ENCODE peak calls at places on chromosomes 7 and 10, in five cellular contexts. N, X, M, A and G are unnamed samples. For H3K4me1, the result is how much of the 10 kb centered on the place peaks cover.

GRCh38 chr7:13844954-13845353 is 144.5 kb downstream of the ETV1 start:
- DNase-seq in N (no peak), X (no peak), M (no peak), A (no peak), G (no peak)

GRCh38 chr10:35327770-35328403 is 8.4 kb upstream of the CCNY start:
- DNase-seq in N (no peak), X (no peak), M (no peak), A (no peak), G (no peak)

GRCh38 chr10:71757450-71757918 is 15.8 kb downstream of the VSIR start:
- DNase-seq in N (no peak), X (no peak), M (no peak), A (peak), G (no peak)

GRCh38 chr7:78620931-78621330 is 822.4 kb downstream of the PHTF2 start:
- DNase-seq in N (no peak), X (no peak), M (no peak), A (peak), G (peak)

GRCh38 chr7:2821842-2822507 is 22.1 kb downstream of the GNA12 start:
- DNase-seq in N (no peak), X (no peak), M (no peak), A (no peak), G (peak)

GRCh38 chr10:79298403-79299244 is 48.6 kb upstream of the PPIF start:
- DNase-seq in N (no peak), X (no peak), M (peak), A (no peak), G (peak)

GRCh38 chr10:22737587-22737986 is 23.2 kb upstream of the PIP4K2A start:
- DNase-seq in N (no peak), X (no peak), M (no peak), A (no peak), G (peak)

GRCh38 chr10:34124522-34125035 is 690.5 kb downstream of the PARD3 start:
- DNase-seq in N (no peak), X (peak), M (peak), A (no peak), G (peak)

GRCh38 chr10:119511828-119512515 is 30.5 kb downstream of the RGS10 start:
- DNase-seq in N (no peak), X (no peak), M (no peak), A (no peak), G (no peak)

GRCh38 chr7:55019691-55020480 is 1.1 kb downstream of the EGFR start:
- DNase-seq in N (no peak), X (peak), M (peak), A (peak), G (peak)

GRCh38 chr10:129244298-129244697 is 222.7 kb upstream of the MGMT start:
- DNase-seq in N (no peak), X (no peak), M (no peak), A (no peak), G (no peak)

GRCh38 chr7:24870766-24871165 is 109.2 kb downstream of the OSBPL3 start:
- DNase-seq in N (no peak), X (no peak), M (no peak), A (no peak), G (no peak)

GRCh38 chr7:73822319-73823173 is 8.2 kb upstream of the CLDN4 start:
- DNase-seq in N (no peak), X (no peak), M (peak), A (no peak), G (peak)

GRCh38 chr10:71634531-71635164 is 84.9 kb downstream of the C10orf105 start:
- DNase-seq in N (no peak), X (no peak), M (no peak), A (no peak), G (no peak)

GRCh38 chr10:5788969-5789368 is 24.3 kb downstream of the GDI2 start:
- DNase-seq in N (no peak), X (no peak), M (no peak), A (no peak), G (no peak)

GRCh38 chr7:80348221-80348620 is 163.6 kb downstream of the GNAT3 start:
- DNase-seq in N (no peak), X (no peak), M (no peak), A (no peak), G (no peak)

GRCh38 chr7:128672927-128673517 is 930 bp downstream of the GARIN1A start:
- DNase-seq in N (no peak), X (peak), M (no peak), A (peak), G (peak)

GRCh38 chr10:31873724-31874123 is 54.9 kb downstream of the ARHGAP12 start:
- DNase-seq in N (no peak), X (no peak), M (no peak), A (no peak), G (no peak)

GRCh38 chr10:116138897-116139296 is 134.1 kb downstream of the GFRA1 start:
- DNase-seq in N (no peak), X (no peak), M (no peak), A (no peak), G (no peak)

GRCh38 chr10:64708920-64709681 is 1187.9 kb downstream of the REEP3 start:
- DNase-seq in N (no peak), X (no peak), M (no peak), A (no peak), G (no peak)

GRCh38 chr10:1309237-1309968 is 253.2 kb downstream of the WDR37 start:
- DNase-seq in N (no peak), X (peak), M (no peak), A (peak), G (no peak)

GRCh38 chr7:151752816-151753600 is 123.9 kb downstream of the PRKAG2 start:
- DNase-seq in N (no peak), X (no peak), M (no peak), A (no peak), G (peak)

GRCh38 chr7:150972094-150972493 is 6.0 kb downstream of the KCNH2 start:
- DNase-seq in N (no peak), X (no peak), M (no peak), A (no peak), G (peak)

GRCh38 chr7:18566829-18567228 is 71.3 kb downstream of the HDAC9 start:
- DNase-seq in N (peak), X (no peak), M (no peak), A (no peak), G (no peak)

GRCh38 chr7:105346138-105346537 is 42.6 kb downstream of the SRPK2 start:
- DNase-seq in N (no peak), X (no peak), M (no peak), A (no peak), G (no peak)
- H3K4me2 ChIP-seq in N (no peak), X (peak), M (no peak), A (no peak), G (no peak)

DNA sequence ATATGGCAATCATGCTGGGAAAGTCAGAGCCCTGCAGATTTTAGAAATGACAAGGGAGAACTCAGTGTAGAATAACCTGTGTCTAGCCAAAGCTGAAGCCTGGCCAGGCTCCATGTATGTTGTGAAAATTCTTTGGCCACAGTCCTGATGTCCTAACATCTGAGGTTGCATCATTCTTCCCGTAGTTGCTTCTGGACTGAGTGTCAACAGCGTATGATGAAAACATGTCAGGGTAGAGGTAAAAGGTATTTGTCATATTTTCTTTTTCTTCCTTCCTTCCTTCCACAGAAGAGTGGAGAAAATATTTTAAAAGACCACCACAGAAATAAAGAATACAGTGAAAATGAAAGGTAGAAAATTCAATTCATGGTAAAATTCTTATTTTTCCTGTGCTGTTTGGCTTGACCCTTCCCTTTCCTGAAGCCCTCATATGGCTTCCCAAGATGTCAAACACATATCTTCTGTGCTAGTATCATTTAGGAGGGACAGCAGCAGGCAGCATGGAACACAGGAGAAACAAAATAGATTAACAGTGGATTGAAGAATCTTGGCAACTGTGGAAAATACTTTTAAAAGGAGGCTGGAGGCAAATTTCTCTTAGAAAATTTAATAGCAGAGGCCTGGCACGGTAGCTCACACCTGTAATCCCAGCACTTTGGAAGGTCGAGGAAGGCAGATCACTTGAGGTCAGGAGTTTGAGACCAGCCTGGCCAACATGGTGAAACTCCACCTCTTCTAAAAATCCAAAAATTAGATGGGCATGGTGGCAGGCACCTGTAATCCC is 18.9 kb upstream of the NRBF2 start:
- DNase-seq in N (no peak), X (no peak), M (no peak), A (no peak), G (peak)
- TF ChIP-seq CTCF in N (no peak), X (no peak), M (no peak), A (no peak), G (no peak)

GRCh38 chr10:75399461-75400162 is 2.0 kb downstream of the ZNF503 start:
- DNase-seq in N (no peak), X (peak), M (peak), A (peak), G (peak)
- H3K4me1 ChIP-seq in N (under half), X (under half), M (under half), A (under half), G (under half)

GRCh38 chr7:69843653-69844052 is 245.4 kb downstream of the AUTS2 start:
- DNase-seq in N (peak), X (no peak), M (no peak), A (no peak), G (no peak)
- H3K4me2 ChIP-seq in N (peak), X (no peak), M (no peak), A (no peak), G (no peak)